ENCODE peak calls at places on chromosomes 7 and 10, in five cellular contexts. H, Q, J, X and N are unnamed samples. For H3K4me1, the result is how much of the 10 kb centered on the place peaks cover.

GRCh38 chr7:148480479-148481146 is 110.0 kb upstream of the C7orf33 start:
- DNase-seq in Q (no peak), X (no peak), J (no peak), H (no peak), N (no peak)

GRCh38 chr7:130896898-130897514 is 163.0 kb upstream of the KLF14 start:
- DNase-seq in Q (peak), X (peak), J (peak), H (peak), N (peak)

GRCh38 chr7:24728503-24729364 is 28.5 kb downstream of the GSDME start:
- DNase-seq in Q (no peak), H (no peak), X (no peak), J (no peak), N (no peak)

GRCh38 chr10:47238331-47239095 is 61.5 kb upstream of the GDF10 start:
- DNase-seq in J (no peak), X (no peak), H (no peak), Q (no peak), N (no peak)

GRCh38 chr10:95181731-95182130 is 12.3 kb upstream of the ACSM6 start:
- DNase-seq in Q (no peak), H (no peak), J (no peak), X (no peak), N (no peak)

GRCh38 chr7:96933067-96933645 is 72.2 kb upstream of the DLX6 start:
- DNase-seq in X (no peak), H (no peak), J (no peak), Q (no peak), N (no peak)

GRCh38 chr10:63573068-63573697 is 52.0 kb downstream of the REEP3 start:
- DNase-seq in H (no peak), J (no peak), Q (no peak), X (no peak), N (no peak)

GRCh38 chr7:96786998-96787395 is 77.4 kb upstream of the SEM1 start:
- DNase-seq in X (no peak), Q (no peak), H (no peak), J (no peak), N (no peak)

GRCh38 chr7:112929411-112929810 is 139.2 kb upstream of the TMEM168 start:
- DNase-seq in Q (no peak), J (no peak), H (no peak), X (no peak), N (no peak)

GRCh38 chr10:44998146-44998631 is 2.5 kb upstream of the ZNF22 start:
- DNase-seq in H (no peak), J (no peak), X (no peak), Q (no peak), N (no peak)

GRCh38 chr10:119191881-119192280 is 13.3 kb upstream of the PRDX3 start:
- DNase-seq in J (no peak), Q (no peak), H (no peak), X (no peak), N (no peak)

GRCh38 chr10:78769526-78769925 is 299.2 kb upstream of the ZMIZ1 start:
- DNase-seq in H (no peak), Q (no peak), X (no peak), J (no peak), N (no peak)

GRCh38 chr10:101690461-101690860 is 4.5 kb downstream of the FBXW4 start:
- DNase-seq in J (no peak), X (no peak), H (no peak), Q (no peak), N (no peak)

GRCh38 chr10:132482090-132482489 is 55.5 kb upstream of the INPP5A start:
- DNase-seq in J (no peak), Q (no peak), H (no peak), X (peak), N (peak)

GRCh38 chr10:126749030-126749655 is 78.7 kb upstream of the C10orf90 start:
- DNase-seq in J (peak), X (peak), H (peak), Q (peak), N (peak)

GRCh38 chr10:6953131-6953834 is 373.2 kb upstream of the PRKCQ start:
- DNase-seq in X (peak), J (no peak), Q (peak), H (no peak), N (no peak)

GRCh38 chr10:266974-267425 is 131.7 kb downstream of the ZMYND11 start:
- DNase-seq in X (no peak), J (no peak), Q (no peak), H (no peak), N (no peak)

GRCh38 chr10:62098278-62099121 is 170.1 kb downstream of the RTKN2 start:
- DNase-seq in Q (no peak), J (no peak), X (no peak), H (no peak), N (no peak)

GRCh38 chr7:32427769-32428291 is 62.4 kb downstream of the LSM5 start:
- DNase-seq in J (peak), X (peak), H (peak), Q (peak), N (peak)

GRCh38 chr7:18515067-18515466 is 19.5 kb downstream of the HDAC9 start:
- DNase-seq in X (no peak), H (no peak), Q (no peak), J (no peak), N (no peak)

GRCh38 chr7:103148131-103148993 is 537 bp downstream of the NAPEPLD start:
- DNase-seq in H (no peak), J (no peak), X (no peak), Q (no peak), N (no peak)

GRCh38 chr10:4242561-4243035 is 457.6 kb upstream of the KLF6 start:
- DNase-seq in Q (peak), X (no peak), J (no peak), H (no peak), N (no peak)

GRCh38 chr10:31383810-31384588 is 65.0 kb downstream of the ZEB1 start:
- DNase-seq in J (no peak), X (no peak), H (no peak), Q (no peak), N (no peak)

GRCh38 chr10:124074471-124075109 is 18.8 kb downstream of the CHST15 start:
- DNase-seq in X (peak), J (peak), H (no peak), Q (peak), N (no peak)

GRCh38 chr10:9097991-9098306 is 1043.5 kb downstream of the GATA3 start:
- DNase-seq in X (no peak), H (no peak), Q (no peak), J (no peak), N (no peak)

GRCh38 chr7:143413123-143413522 is 4.5 kb upstream of the EPHA1 start:
- DNase-seq in X (no peak), H (no peak), J (no peak), Q (no peak), N (no peak)

GRCh38 chr10:93821051-93821772 is 63.5 kb downstream of the LGI1 start:
- DNase-seq in Q (no peak), H (peak), X (no peak), J (no peak), N (no peak)

DNA sequence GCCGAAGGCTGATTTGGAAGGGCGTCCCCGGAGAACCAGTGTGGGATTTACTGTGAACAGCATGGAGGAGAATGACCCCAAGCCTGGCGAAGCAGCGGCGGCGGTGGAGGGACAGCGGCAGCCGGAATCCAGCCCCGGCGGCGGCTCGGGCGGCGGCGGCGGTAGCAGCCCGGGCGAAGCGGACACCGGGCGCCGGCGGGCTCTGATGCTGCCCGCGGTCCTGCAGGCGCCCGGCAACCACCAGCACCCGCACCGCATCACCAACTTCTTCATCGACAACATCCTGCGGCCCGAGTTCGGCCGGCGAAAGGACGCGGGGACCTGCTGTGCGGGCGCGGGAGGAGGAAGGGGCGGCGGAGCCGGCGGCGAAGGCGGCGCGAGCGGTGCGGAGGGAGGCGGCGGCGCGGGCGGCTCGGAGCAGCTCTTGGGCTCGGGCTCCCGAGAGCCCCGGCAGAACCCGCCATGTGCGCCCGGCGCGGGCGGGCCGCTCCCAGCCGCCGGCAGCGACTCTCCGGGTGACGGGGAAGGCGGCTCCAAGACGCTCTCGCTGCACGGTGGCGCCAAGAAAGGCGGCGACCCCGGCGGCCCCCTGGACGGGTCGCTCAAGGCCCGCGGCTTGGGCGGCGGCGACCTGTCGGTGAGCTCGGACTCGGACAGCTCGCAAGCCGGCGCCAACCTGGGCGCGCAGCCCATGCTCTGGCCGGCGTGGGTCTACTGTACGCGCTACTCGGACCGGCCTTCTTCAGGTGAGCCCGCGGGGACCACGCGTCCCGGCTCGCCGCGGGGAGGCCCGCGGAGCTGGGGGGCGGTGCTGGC is 596 bp downstream of the EN2 start:
- DNase-seq in Q (no peak), J (no peak), X (no peak), H (no peak), N (no peak)
- H3K4me3 ChIP-seq in Q (peak), J (no peak), X (peak), H (peak), N (peak)

DNA sequence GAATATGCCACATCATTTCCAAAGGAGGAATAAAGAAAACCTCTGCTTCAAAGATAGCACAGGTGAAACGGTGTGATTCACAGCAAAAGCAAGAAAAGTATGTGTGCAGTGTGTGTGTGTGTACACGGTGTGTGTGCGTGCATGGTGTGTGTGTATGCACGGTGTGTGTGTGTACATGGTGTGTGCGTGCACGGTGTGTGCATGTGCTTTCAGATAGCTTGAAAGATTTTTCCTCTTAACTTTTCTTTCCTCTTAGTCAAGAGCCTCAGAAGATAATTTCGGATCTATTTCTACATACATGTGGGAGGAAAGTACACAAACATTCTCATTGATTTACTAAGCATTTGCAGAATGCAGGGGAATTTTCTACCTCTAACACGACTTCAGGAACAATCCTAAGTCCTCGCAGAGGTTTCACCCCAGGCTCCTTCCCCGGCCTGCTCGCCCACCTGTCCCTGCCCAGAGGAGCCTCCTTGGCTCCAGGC is 2.9 kb downstream of the FGFR2 start:
- DNase-seq in Q (no peak), J (no peak), H (no peak), X (no peak), N (no peak)
- H3K4me1 ChIP-seq in Q (under half), J (under half), H (under half), X (under half), N (under half)

DNA sequence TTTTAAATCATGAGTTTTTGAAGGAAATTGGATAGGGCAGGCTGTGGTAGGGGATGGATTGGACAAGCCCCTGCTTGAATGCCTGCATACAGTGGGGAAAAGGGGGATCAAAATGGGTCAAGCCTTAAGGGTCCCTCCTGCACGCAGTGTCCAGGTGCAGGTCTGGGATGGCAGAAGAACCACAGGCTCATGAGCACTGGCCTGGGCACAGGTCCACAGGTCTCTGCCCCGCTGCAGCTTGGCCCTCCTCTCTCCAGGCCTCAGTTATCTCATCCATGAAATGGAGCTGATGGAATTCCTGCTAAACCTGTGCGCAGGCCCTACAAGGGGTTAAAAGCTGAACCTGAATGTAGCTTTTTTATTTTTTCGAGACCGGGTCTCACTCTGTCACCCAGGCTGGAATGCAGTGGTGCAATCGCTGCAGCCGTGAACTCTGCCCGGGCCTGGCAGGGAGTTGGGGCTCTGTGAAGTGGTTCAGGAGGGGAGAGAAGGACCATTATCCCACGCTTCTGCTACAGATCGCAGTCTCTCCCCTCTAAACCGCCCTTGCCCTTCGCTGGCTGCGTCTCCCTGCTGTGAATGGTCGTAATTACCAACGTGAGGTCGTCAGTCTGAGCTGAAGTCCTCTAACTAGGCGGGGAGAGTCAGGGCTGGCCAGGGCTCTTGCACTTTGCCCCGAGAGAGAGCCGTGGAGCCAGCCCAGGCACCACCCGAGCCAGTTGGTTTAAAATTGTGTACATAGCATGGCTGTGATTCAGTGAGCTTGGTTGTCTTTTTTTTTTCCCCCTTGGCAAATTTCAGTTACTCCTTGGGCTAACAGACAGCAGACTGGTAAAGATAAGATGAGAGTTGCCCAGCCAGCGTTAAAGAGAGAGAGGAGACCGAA is 77.5 kb upstream of the GTF2I start:
- DNase-seq in J (peak), X (no peak), Q (no peak), H (peak), N (no peak)
- H3K4me3 ChIP-seq in J (no peak), X (no peak), Q (no peak), H (peak), N (no peak)

DNA sequence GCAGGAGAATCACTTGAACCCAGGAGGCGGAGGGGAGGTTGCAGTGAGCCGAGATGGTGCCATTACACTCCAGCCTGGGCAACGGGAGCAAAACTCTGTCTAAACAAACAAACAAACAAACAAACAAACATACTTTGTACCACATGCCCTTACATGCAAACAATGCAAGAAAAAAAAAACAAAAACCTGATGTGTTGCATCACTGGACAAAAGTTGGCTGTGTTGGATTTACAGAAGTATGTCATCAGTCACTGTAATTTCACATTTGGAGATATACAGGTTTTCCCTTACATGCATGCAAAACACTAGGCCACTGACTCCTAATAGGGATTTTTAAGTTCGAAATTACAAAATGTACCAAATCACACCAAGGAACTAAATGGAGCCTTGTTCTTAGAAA is 138.5 kb downstream of the SRPK2 start:
- DNase-seq in H (no peak), Q (no peak), J (no peak), X (no peak), N (no peak)
- H3K4me1 ChIP-seq in H (under half), Q (under half), J (under half), X (under half), N (under half)

DNA sequence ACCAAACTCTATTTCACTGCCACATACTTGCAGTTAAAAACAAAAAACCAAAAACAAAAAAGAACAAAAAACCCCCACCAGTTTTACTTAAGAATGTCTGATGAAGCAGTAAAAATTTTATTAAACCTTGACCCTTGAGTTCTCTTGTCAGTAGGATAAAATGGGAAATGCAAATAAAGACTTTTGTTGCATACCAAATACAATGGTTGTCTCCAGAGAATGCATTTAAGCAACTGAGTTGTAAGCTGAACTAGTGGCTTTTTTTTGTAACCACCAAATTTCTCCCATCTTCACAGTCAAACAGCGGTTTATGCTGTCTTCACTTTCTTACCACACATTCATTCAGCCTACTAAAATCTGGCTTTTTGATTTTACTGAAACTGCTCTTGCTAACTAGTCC is 3.1 kb downstream of the SYPL1 start:
- DNase-seq in J (no peak), H (no peak), Q (no peak), X (no peak), N (no peak)
- H3K4me3 ChIP-seq in J (no peak), H (no peak), Q (peak), X (no peak), N (no peak)

GRCh38 chr7:330554-331230 is 40.7 kb downstream of the FOXL3 start:
- DNase-seq in Q (no peak), H (no peak), J (no peak), X (peak), N (no peak)
- H3K4me1 ChIP-seq in Q (under half), H (under half), J (half or more), X (under half), N (under half)

GRCh38 chr10:29849886-29850285 is 209.5 kb downstream of the JCAD start:
- DNase-seq in Q (no peak), J (no peak), X (no peak), H (no peak), N (no peak)
- H3K4me3 ChIP-seq in Q (peak), J (no peak), X (peak), H (no peak), N (no peak)

GRCh38 chr7:90680496-90680895 is 84.4 kb downstream of the CDK14 start:
- DNase-seq in J (no peak), X (no peak), H (no peak), Q (no peak), N (no peak)
- H3K4me1 ChIP-seq in J (under half), X (under half), H (under half), Q (under half), N (under half)

GRCh38 chr7:137718360-137718759 is 128.4 kb downstream of the DGKI start:
- DNase-seq in J (no peak), X (no peak), Q (no peak), H (no peak), N (no peak)
- H3K4me3 ChIP-seq in J (no peak), X (no peak), Q (no peak), H (no peak), N (no peak)